ENCODE peak calls at places on chromosomes 5 and 9, in four cellular contexts. B, Z, P and L are unnamed samples.

GRCh38 chr5:160537940-160538339 is 116.3 kb downstream of the PTTG1 start:
- DNase-seq in Z (no peak), P (no peak), B (no peak), L (no peak)

GRCh38 chr5:31357038-31357437 is 163.6 kb downstream of the CDH6 start:
- DNase-seq in B (no peak), P (no peak), Z (no peak), L (no peak)

GRCh38 chr5:80068237-80068636 is 33.1 kb downstream of the THBS4 start:
- DNase-seq in P (no peak), B (no peak), Z (no peak), L (no peak)

GRCh38 chr5:107063511-107063910 is 607.2 kb downstream of the EFNA5 start:
- DNase-seq in B (no peak), Z (no peak), P (no peak), L (no peak)

GRCh38 chr5:56850423-56850822 is 35.1 kb downstream of the MAP3K1 start:
- DNase-seq in B (no peak), Z (no peak), P (no peak), L (no peak)

GRCh38 chr5:32261198-32261597 is 51.5 kb downstream of the MTMR12 start:
- DNase-seq in B (no peak), Z (no peak), P (no peak), L (no peak)

GRCh38 chr9:114205171-114206015 is 50.1 kb downstream of the COL27A1 start:
- DNase-seq in Z (no peak), B (peak), P (no peak), L (no peak)

GRCh38 chr5:14183187-14183939 is 40.2 kb downstream of the TRIO start:
- DNase-seq in B (no peak), Z (no peak), P (no peak), L (no peak)

GRCh38 chr9:16715404-16715803 is 155.1 kb downstream of the BNC2 start:
- DNase-seq in Z (no peak), B (no peak), P (no peak), L (no peak)

GRCh38 chr5:37631939-37632338 is 207.9 kb downstream of the GDNF start:
- DNase-seq in B (no peak), Z (no peak), P (no peak), L (no peak)

GRCh38 chr9:132854832-132855231 is 23.3 kb downstream of the AK8 start:
- DNase-seq in B (no peak), P (no peak), Z (no peak), L (no peak)

GRCh38 chr5:31027726-31028125 is 165.8 kb upstream of the CDH6 start:
- DNase-seq in P (no peak), Z (no peak), B (no peak), L (no peak)

GRCh38 chr9:69299316-69299715 is 25.7 kb upstream of the ENTREP1 start:
- DNase-seq in P (no peak), Z (peak), B (no peak), L (no peak)

GRCh38 chr5:68932830-68933434 is 160.9 kb upstream of the SLC30A5 start:
- DNase-seq in B (no peak), Z (peak), P (no peak), L (no peak)

GRCh38 chr5:141753971-141754713 is 72.1 kb upstream of the ARAP3 start:
- DNase-seq in Z (peak), P (peak), B (no peak), L (no peak)

GRCh38 chr9:15837079-15837679 is 284.3 kb downstream of the CCDC171 start:
- DNase-seq in B (no peak), Z (peak), P (peak), L (no peak)

GRCh38 chr5:155943516-155944407 is 383.2 kb upstream of the SGCD start:
- DNase-seq in Z (peak), P (peak), B (peak), L (no peak)

GRCh38 chr5:140246378-140247122 is 56.4 kb downstream of the PFDN1 start:
- DNase-seq in P (peak), Z (no peak), B (peak), L (no peak)

GRCh38 chr5:160083012-160083436 is 36.2 kb downstream of the PWWP2A start:
- DNase-seq in P (no peak), Z (no peak), B (no peak), L (no peak)

GRCh38 chr9:19988281-19988680 is 199.4 kb upstream of the SLC24A2 start:
- DNase-seq in Z (no peak), B (no peak), P (no peak), L (no peak)

GRCh38 chr9:13718539-13718938 is 439.0 kb upstream of the MPDZ start:
- DNase-seq in P (no peak), Z (no peak), B (no peak), L (no peak)

GRCh38 chr5:53542917-53543316 is 17.5 kb upstream of the NDUFS4 start:
- DNase-seq in P (no peak), B (no peak), Z (no peak), L (no peak)

GRCh38 chr9:93012998-93013855 is 45.3 kb upstream of the SUSD3 start:
- DNase-seq in Z (no peak), B (no peak), P (no peak), L (peak)

GRCh38 chr5:14400085-14400484 is 181.5 kb upstream of the OTULINL start:
- DNase-seq in B (no peak), P (no peak), Z (no peak), L (no peak)

GRCh38 chr9:2242778-2243395 is 227.7 kb downstream of the SMARCA2 start:
- DNase-seq in Z (no peak), P (no peak), B (no peak), L (no peak)

GRCh38 chr5:31237159-31237558 is 43.7 kb downstream of the CDH6 start:
- DNase-seq in B (no peak), Z (peak), P (no peak), L (no peak)

GRCh38 chr9:8816361-8816760 is 1016.8 kb upstream of the DMAC1 start:
- DNase-seq in B (no peak), Z (no peak), P (no peak), L (no peak)

GRCh38 chr5:38831909-38832308 is 13.9 kb upstream of the OSMR start:
- DNase-seq in Z (peak), B (no peak), P (no peak), L (no peak)

GRCh38 chr9:91420471-91421021 is 3.1 kb downstream of the NFIL3 start:
- DNase-seq in P (peak), Z (no peak), B (no peak), L (no peak)

GRCh38 chr5:142680605-142681259 is 5.2 kb downstream of the FGF1 start:
- DNase-seq in P (no peak), Z (no peak), B (no peak), L (no peak)

GRCh38 chr5:40106847-40107246 is 572.9 kb upstream of the PTGER4 start:
- DNase-seq in B (no peak), P (no peak), Z (no peak), L (no peak)

GRCh38 chr9:90964101-90965020 is 162.7 kb downstream of the SYK start:
- DNase-seq in P (no peak), Z (no peak), B (no peak), L (no peak)

GRCh38 chr5:855771-856530 is 5.2 kb upstream of the ZDHHC11 start:
- DNase-seq in B (no peak), P (no peak), Z (no peak), L (no peak)

GRCh38 chr5:153523831-153524230 is 33.4 kb downstream of the GRIA1 start:
- DNase-seq in Z (no peak), P (peak), B (peak), L (no peak)

GRCh38 chr5:118195215-118195614 is 793.1 kb downstream of the DTWD2 start:
- DNase-seq in B (no peak), Z (no peak), P (no peak), L (no peak)

GRCh38 chr5:54610197-54610898 is 92.8 kb downstream of the SNX18 start:
- DNase-seq in P (no peak), Z (peak), B (no peak), L (no peak)

GRCh38 chr5:168598639-168599038 is 19.5 kb upstream of the PANK3 start:
- DNase-seq in Z (no peak), P (no peak), B (no peak), L (no peak)

GRCh38 chr5:57780959-57781325 is 298.3 kb upstream of the ACTBL2 start:
- DNase-seq in Z (no peak), P (no peak), B (no peak), L (no peak)

GRCh38 chr9:94693485-94694191 is 32.9 kb upstream of the AOPEP start:
- DNase-seq in Z (no peak), P (no peak), B (no peak), L (no peak)

GRCh38 chr9:124934290-124934689 is 6.6 kb downstream of the GOLGA1 start:
- DNase-seq in Z (no peak), P (no peak), B (no peak), L (no peak)